ENCODE peak calls at places on chromosome 4, in six cellular contexts. M, B, Z, X, Y and D are unnamed samples.

GRCh38 chr4:185304944-185305690 is 90.6 kb downstream of the LRP2BP start:
- DNase-seq in Y (no peak), B (no peak), M (peak), X (no peak), Z (peak), D (peak)

GRCh38 chr4:161604516-161605300 is 559.1 kb downstream of the FSTL5 start:
- DNase-seq in Y (no peak), M (no peak), Z (peak), X (no peak), B (no peak), D (no peak)

GRCh38 chr4:75686346-75686745 is 13.1 kb upstream of the G3BP2 start:
- DNase-seq in Z (no peak), B (no peak), M (no peak), Y (no peak), X (no peak), D (no peak)

GRCh38 chr4:128454281-128455075 is 166.9 kb upstream of the PGRMC2 start:
- DNase-seq in Z (peak), M (peak), X (peak), Y (peak), B (peak), D (peak)

GRCh38 chr4:139609647-139610046 is 53.6 kb upstream of the SETD7 start:
- DNase-seq in B (no peak), Y (no peak), X (no peak), M (peak), Z (peak), D (no peak)

GRCh38 chr4:14667624-14668295 is 334.5 kb upstream of the CPEB2 start:
- DNase-seq in Z (peak), B (no peak), Y (no peak), M (no peak), X (no peak), D (no peak)

GRCh38 chr4:107423677-107424405 is 296.2 kb downstream of the PAPSS1 start:
- DNase-seq in X (no peak), M (peak), B (no peak), Z (no peak), Y (no peak), D (no peak)

GRCh38 chr4:119315036-119315435 is 6.9 kb downstream of the FABP2 start:
- DNase-seq in X (no peak), Y (no peak), Z (no peak), B (no peak), M (no peak), D (no peak)

GRCh38 chr4:19155568-19155967 is 1096.1 kb upstream of the SLIT2 start:
- DNase-seq in B (no peak), Z (no peak), X (no peak), M (no peak), Y (no peak), D (no peak)

GRCh38 chr4:106868381-106869035 is 167.6 kb downstream of the DKK2 start:
- DNase-seq in B (no peak), Y (no peak), X (no peak), M (peak), Z (peak), D (no peak)

GRCh38 chr4:5133201-5133600 is 81.9 kb downstream of the STK32B start:
- DNase-seq in B (no peak), Z (no peak), X (no peak), M (no peak), Y (no peak), D (no peak)